ENCODE peak calls at places on chromosomes 6 and 20, in five cellular contexts. One of them, this sample, is unnamed. For H3K9me3 and H3K36me3, the result is how much of the 10 kb centered on the place peaks cover.

GRCh38 chr6:163533443-163533842 is 118.9 kb downstream of the QKI start:
- DNase-seq in endothelial cell of umbilical vein: peak
- DNase-seq in cardiac muscle cell: peak
- DNase-seq in Peyer's patch: no peak
- DNase-seq in tibial nerve: no peak
- DNase-seq in this sample: peak

GRCh38 chr6:65637289-65638046 is 69.6 kb downstream of the EYS start:
- DNase-seq in tibial nerve: no peak
- DNase-seq in Peyer's patch: no peak
- DNase-seq in endothelial cell of umbilical vein: no peak
- DNase-seq in cardiac muscle cell: no peak
- DNase-seq in this sample: no peak

GRCh38 chr6:165884813-165885765 is 222.0 kb upstream of the PDE10A start:
- DNase-seq in endothelial cell of umbilical vein: peak
- DNase-seq in cardiac muscle cell: peak
- DNase-seq in Peyer's patch: peak
- DNase-seq in tibial nerve: peak
- DNase-seq in this sample: peak

GRCh38 chr6:123263981-123264380 is 267.9 kb downstream of the CLVS2 start:
- DNase-seq in endothelial cell of umbilical vein: no peak
- DNase-seq in tibial nerve: no peak
- DNase-seq in Peyer's patch: no peak
- DNase-seq in cardiac muscle cell: no peak
- DNase-seq in this sample: no peak

GRCh38 chr6:44782198-44782597 is 394.7 kb downstream of the CDC5L start:
- DNase-seq in endothelial cell of umbilical vein: no peak
- DNase-seq in Peyer's patch: no peak
- DNase-seq in tibial nerve: no peak
- DNase-seq in cardiac muscle cell: no peak
- DNase-seq in this sample: no peak

GRCh38 chr6:140441256-140441655 is 1066.8 kb upstream of the CITED2 start:
- DNase-seq in Peyer's patch: no peak
- DNase-seq in endothelial cell of umbilical vein: peak
- DNase-seq in cardiac muscle cell: peak
- DNase-seq in tibial nerve: peak
- DNase-seq in this sample: peak

GRCh38 chr6:144568241-144568640 is 283.1 kb downstream of the UTRN start:
- DNase-seq in cardiac muscle cell: peak
- DNase-seq in Peyer's patch: no peak
- DNase-seq in endothelial cell of umbilical vein: no peak
- DNase-seq in tibial nerve: no peak
- DNase-seq in this sample: no peak

GRCh38 chr6:147615659-147616456 is 107.4 kb downstream of the SAMD5 start:
- DNase-seq in Peyer's patch: no peak
- DNase-seq in tibial nerve: no peak
- DNase-seq in endothelial cell of umbilical vein: no peak
- DNase-seq in cardiac muscle cell: no peak
- DNase-seq in this sample: peak

GRCh38 chr20:23407770-23408467 is 13.4 kb downstream of the NAPB start:
- DNase-seq in endothelial cell of umbilical vein: no peak
- DNase-seq in cardiac muscle cell: no peak
- DNase-seq in tibial nerve: no peak
- DNase-seq in Peyer's patch: no peak
- DNase-seq in this sample: no peak

GRCh38 chr6:92922216-92922806 is 497.0 kb downstream of the EPHA7 start:
- DNase-seq in Peyer's patch: no peak
- DNase-seq in endothelial cell of umbilical vein: no peak
- DNase-seq in cardiac muscle cell: no peak
- DNase-seq in tibial nerve: no peak
- DNase-seq in this sample: no peak

GRCh38 chr6:103908898-103909297 is 950.8 kb downstream of the HACE1 start:
- DNase-seq in cardiac muscle cell: no peak
- DNase-seq in tibial nerve: no peak
- DNase-seq in endothelial cell of umbilical vein: no peak
- DNase-seq in Peyer's patch: no peak
- DNase-seq in this sample: no peak

GRCh38 chr6:15498640-15499039 is 164.2 kb downstream of the DTNBP1 start:
- DNase-seq in cardiac muscle cell: no peak
- DNase-seq in tibial nerve: no peak
- DNase-seq in endothelial cell of umbilical vein: no peak
- DNase-seq in Peyer's patch: no peak
- DNase-seq in this sample: no peak

GRCh38 chr6:84926756-84927155 is 162.4 kb upstream of the TBX18 start:
- DNase-seq in Peyer's patch: no peak
- DNase-seq in tibial nerve: no peak
- DNase-seq in endothelial cell of umbilical vein: no peak
- DNase-seq in cardiac muscle cell: no peak
- DNase-seq in this sample: no peak

GRCh38 chr6:2733324-2733723 is 17.4 kb downstream of the MYLK4 start:
- DNase-seq in Peyer's patch: peak
- DNase-seq in tibial nerve: peak
- DNase-seq in endothelial cell of umbilical vein: no peak
- DNase-seq in cardiac muscle cell: peak
- DNase-seq in this sample: no peak

GRCh38 chr6:53894086-53894485 is 99.3 kb downstream of the LRRC1 start:
- DNase-seq in endothelial cell of umbilical vein: no peak
- DNase-seq in tibial nerve: no peak
- DNase-seq in Peyer's patch: no peak
- DNase-seq in cardiac muscle cell: peak
- DNase-seq in this sample: no peak

GRCh38 chr6:93721386-93722048 is 302.2 kb upstream of the EPHA7 start:
- DNase-seq in Peyer's patch: no peak
- DNase-seq in cardiac muscle cell: peak
- DNase-seq in tibial nerve: no peak
- DNase-seq in endothelial cell of umbilical vein: peak
- DNase-seq in this sample: no peak

GRCh38 chr6:170100046-170100445 is 190.8 kb downstream of the DLL1 start:
- DNase-seq in cardiac muscle cell: no peak
- DNase-seq in tibial nerve: no peak
- DNase-seq in endothelial cell of umbilical vein: no peak
- DNase-seq in Peyer's patch: peak
- DNase-seq in this sample: no peak
- H3K9me3 ChIP-seq in cardiac muscle cell: under half
- H3K9me3 ChIP-seq in tibial nerve: under half
- H3K9me3 ChIP-seq in endothelial cell of umbilical vein: under half
- H3K9me3 ChIP-seq in Peyer's patch: under half
- H3K9me3 ChIP-seq in this sample: under half

GRCh38 chr6:41927253-41927652 is 6.0 kb downstream of the BYSL start:
- DNase-seq in endothelial cell of umbilical vein: no peak
- DNase-seq in Peyer's patch: no peak
- DNase-seq in tibial nerve: no peak
- DNase-seq in cardiac muscle cell: no peak
- DNase-seq in this sample: no peak
- H3K36me3 ChIP-seq in endothelial cell of umbilical vein: under half
- H3K36me3 ChIP-seq in Peyer's patch: half or more
- H3K36me3 ChIP-seq in tibial nerve: under half
- H3K36me3 ChIP-seq in cardiac muscle cell: half or more
- H3K36me3 ChIP-seq in this sample: half or more

GRCh38 chr20:53738039-53738944 is 144.7 kb upstream of the ZNF217 start:
- DNase-seq in cardiac muscle cell: peak
- DNase-seq in tibial nerve: peak
- DNase-seq in Peyer's patch: peak
- DNase-seq in endothelial cell of umbilical vein: no peak
- DNase-seq in this sample: peak

GRCh38 chr20:53737404-53738038 is 143.9 kb upstream of the ZNF217 start:
- DNase-seq in endothelial cell of umbilical vein: peak
- DNase-seq in Peyer's patch: no peak
- DNase-seq in cardiac muscle cell: peak
- DNase-seq in tibial nerve: no peak
- DNase-seq in this sample: no peak

GRCh38 chr20:53736122-53736756 is 142.6 kb upstream of the ZNF217 start:
- DNase-seq in endothelial cell of umbilical vein: no peak
- DNase-seq in tibial nerve: no peak
- DNase-seq in Peyer's patch: no peak
- DNase-seq in cardiac muscle cell: peak
- DNase-seq in this sample: peak

GRCh38 chr20:53735536-53736050 is 142.0 kb upstream of the ZNF217 start:
- DNase-seq in endothelial cell of umbilical vein: peak
- DNase-seq in Peyer's patch: no peak
- DNase-seq in cardiac muscle cell: peak
- DNase-seq in tibial nerve: no peak
- DNase-seq in this sample: peak

GRCh38 chr20:53736757-53737403 is 143.2 kb upstream of the ZNF217 start:
- DNase-seq in tibial nerve: no peak
- DNase-seq in Peyer's patch: no peak
- DNase-seq in cardiac muscle cell: peak
- DNase-seq in endothelial cell of umbilical vein: peak
- DNase-seq in this sample: no peak
- H3K9me3 ChIP-seq in tibial nerve: under half
- H3K9me3 ChIP-seq in Peyer's patch: under half
- H3K9me3 ChIP-seq in cardiac muscle cell: under half
- H3K9me3 ChIP-seq in endothelial cell of umbilical vein: under half
- H3K9me3 ChIP-seq in this sample: under half

DNA sequence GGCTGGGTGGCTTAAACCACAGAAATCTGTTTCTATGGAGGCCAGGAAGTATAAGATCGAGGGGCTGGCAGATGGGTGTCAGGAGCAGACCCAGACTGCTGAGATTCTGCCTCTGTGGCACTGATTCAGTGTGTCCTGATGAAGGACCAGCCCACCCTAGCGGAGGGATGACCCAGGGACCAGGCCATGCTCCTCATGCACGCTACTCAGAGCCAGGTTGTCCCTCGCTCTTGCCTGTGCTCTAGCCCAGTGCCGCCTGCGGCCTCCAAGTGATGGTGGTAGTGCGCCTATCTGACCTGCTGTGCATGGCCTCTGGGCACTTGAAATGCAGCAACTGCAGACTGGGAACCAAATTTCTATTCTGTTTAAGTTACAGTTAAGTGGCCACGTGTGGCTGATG is 13.1 kb upstream of the APMAP start:
- DNase-seq in endothelial cell of umbilical vein: no peak
- DNase-seq in tibial nerve: no peak
- DNase-seq in cardiac muscle cell: no peak
- DNase-seq in Peyer's patch: peak
- DNase-seq in this sample: no peak
- H3K36me3 ChIP-seq in endothelial cell of umbilical vein: under half
- H3K36me3 ChIP-seq in tibial nerve: under half
- H3K36me3 ChIP-seq in cardiac muscle cell: under half
- H3K36me3 ChIP-seq in Peyer's patch: half or more
- H3K36me3 ChIP-seq in this sample: under half

DNA sequence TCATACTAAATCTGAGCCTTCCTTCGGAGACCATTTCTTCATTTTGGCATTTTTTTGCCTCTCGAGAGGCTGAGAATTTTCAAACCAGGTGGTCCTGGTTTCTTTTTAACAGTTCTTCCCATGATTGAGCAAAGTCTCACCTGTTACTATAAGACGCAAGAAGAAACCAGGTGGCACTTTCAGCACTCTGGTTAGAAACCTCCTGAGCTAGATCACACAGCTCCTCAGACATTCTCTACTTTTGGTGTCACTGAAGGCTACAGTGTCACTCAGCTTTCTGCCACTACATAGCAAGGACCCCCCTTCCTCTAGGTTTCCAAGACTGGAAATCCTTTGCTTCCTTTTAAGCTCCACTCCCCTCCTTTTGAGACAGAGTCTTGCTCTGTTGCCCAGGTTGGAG is 7.3 kb downstream of the IFNGR1 start:
- DNase-seq in cardiac muscle cell: no peak
- DNase-seq in tibial nerve: no peak
- DNase-seq in endothelial cell of umbilical vein: no peak
- DNase-seq in Peyer's patch: no peak
- DNase-seq in this sample: no peak
- H3K9me3 ChIP-seq in cardiac muscle cell: under half
- H3K9me3 ChIP-seq in tibial nerve: under half
- H3K9me3 ChIP-seq in endothelial cell of umbilical vein: under half
- H3K9me3 ChIP-seq in Peyer's patch: under half
- H3K9me3 ChIP-seq in this sample: under half

GRCh38 chr20:24965065-24965919 is 16.2 kb downstream of the CST7 start:
- DNase-seq in Peyer's patch: no peak
- DNase-seq in cardiac muscle cell: no peak
- DNase-seq in tibial nerve: no peak
- DNase-seq in endothelial cell of umbilical vein: no peak
- DNase-seq in this sample: no peak

GRCh38 chr20:24963672-24964517 is 14.8 kb downstream of the CST7 start:
- DNase-seq in Peyer's patch: no peak
- DNase-seq in cardiac muscle cell: no peak
- DNase-seq in endothelial cell of umbilical vein: no peak
- DNase-seq in tibial nerve: no peak
- DNase-seq in this sample: peak

GRCh38 chr20:24966317-24967012 is 17.4 kb downstream of the CST7 start:
- DNase-seq in tibial nerve: no peak
- DNase-seq in cardiac muscle cell: no peak
- DNase-seq in endothelial cell of umbilical vein: no peak
- DNase-seq in Peyer's patch: no peak
- DNase-seq in this sample: peak

GRCh38 chr20:24962510-24962909 is 13.4 kb downstream of the CST7 start:
- DNase-seq in tibial nerve: no peak
- DNase-seq in Peyer's patch: no peak
- DNase-seq in endothelial cell of umbilical vein: no peak
- DNase-seq in cardiac muscle cell: no peak
- DNase-seq in this sample: no peak

DNA sequence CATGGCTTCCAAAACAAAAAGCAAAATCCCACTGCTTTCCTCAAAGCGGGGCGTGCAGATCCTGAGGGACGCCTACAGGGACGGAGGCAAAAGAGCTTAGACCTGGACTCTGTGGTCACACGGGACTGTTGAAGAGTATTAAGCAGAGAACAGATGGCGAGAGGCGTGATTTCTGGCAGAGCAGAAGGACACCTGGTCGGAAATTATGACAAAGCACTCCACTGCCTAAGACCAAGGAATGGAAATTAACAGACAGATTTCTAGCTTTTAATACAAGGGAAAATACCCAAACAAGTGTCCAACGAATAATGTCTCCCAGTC is 15.4 kb downstream of the CST7 start:
- DNase-seq in endothelial cell of umbilical vein: no peak
- DNase-seq in tibial nerve: no peak
- DNase-seq in Peyer's patch: no peak
- DNase-seq in cardiac muscle cell: no peak
- DNase-seq in this sample: peak
- H3K36me3 ChIP-seq in endothelial cell of umbilical vein: under half
- H3K36me3 ChIP-seq in tibial nerve: under half
- H3K36me3 ChIP-seq in Peyer's patch: half or more
- H3K36me3 ChIP-seq in cardiac muscle cell: under half
- H3K36me3 ChIP-seq in this sample: half or more

GRCh38 chr6:137188855-137189254 is 15.4 kb upstream of the IL22RA2 start:
- DNase-seq in Peyer's patch: no peak
- DNase-seq in cardiac muscle cell: no peak
- DNase-seq in endothelial cell of umbilical vein: no peak
- DNase-seq in tibial nerve: no peak
- DNase-seq in this sample: no peak
- H3K9me3 ChIP-seq in Peyer's patch: under half
- H3K9me3 ChIP-seq in cardiac muscle cell: under half
- H3K9me3 ChIP-seq in endothelial cell of umbilical vein: under half
- H3K9me3 ChIP-seq in tibial nerve: under half
- H3K9me3 ChIP-seq in this sample: under half

GRCh38 chr6:33704215-33704817 is 7.2 kb downstream of the UQCC2 start:
- DNase-seq in tibial nerve: no peak
- DNase-seq in Peyer's patch: no peak
- DNase-seq in cardiac muscle cell: no peak
- DNase-seq in endothelial cell of umbilical vein: no peak
- DNase-seq in this sample: no peak
- H3K36me3 ChIP-seq in tibial nerve: under half
- H3K36me3 ChIP-seq in Peyer's patch: under half
- H3K36me3 ChIP-seq in cardiac muscle cell: under half
- H3K36me3 ChIP-seq in endothelial cell of umbilical vein: under half
- H3K36me3 ChIP-seq in this sample: half or more

DNA sequence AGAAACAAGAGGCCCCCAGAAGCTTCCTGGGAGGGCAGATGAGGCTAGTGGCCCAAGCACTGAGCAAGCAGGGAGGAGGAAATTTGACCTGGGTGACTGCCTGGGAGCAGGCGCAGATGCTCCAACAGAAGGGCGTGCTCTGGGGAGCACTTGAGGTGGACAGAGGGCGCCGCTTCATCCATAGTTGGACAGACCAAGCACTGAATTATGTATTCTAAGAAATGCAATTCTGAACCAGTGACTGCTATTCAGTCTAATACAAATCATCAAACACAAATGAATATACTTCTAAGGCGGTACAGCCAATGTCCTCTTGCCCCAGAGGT is 28.7 kb upstream of the IRF4 start:
- DNase-seq in Peyer's patch: no peak
- DNase-seq in tibial nerve: no peak
- DNase-seq in cardiac muscle cell: no peak
- DNase-seq in endothelial cell of umbilical vein: no peak
- DNase-seq in this sample: no peak
- H3K9me3 ChIP-seq in Peyer's patch: under half
- H3K9me3 ChIP-seq in tibial nerve: under half
- H3K9me3 ChIP-seq in cardiac muscle cell: under half
- H3K9me3 ChIP-seq in endothelial cell of umbilical vein: under half
- H3K9me3 ChIP-seq in this sample: under half